ENCODE peak calls at places on chromosomes 4 and X, in six cellular contexts. F is heart left ventricle, T is AG08396, Y is NCI-H2081 treated with DMSO at 0.1 percent for 48 hours, G is ACHN, L is NCI-H1105 treated with DMSO at 0.1 percent for 48 hours. O is an unnamed sample.

GRCh38 chr4:107862658-107863057 is 37.9 kb downstream of the SGMS2 start:
- DNase-seq in F (no peak), G (peak), L (no peak), T (no peak), Y (no peak), O (no peak)

GRCh38 chr4:43132010-43132582 is 239.6 kb downstream of the GRXCR1 start:
- DNase-seq in T (peak), G (peak), Y (peak), F (peak), L (peak), O (no peak)

GRCh38 chr4:103451341-103451740 is 253.2 kb upstream of the CENPE start:
- DNase-seq in F (no peak), L (no peak), T (no peak), Y (no peak), G (no peak), O (no peak)

GRCh38 chrX:154074199-154074598 is 23.3 kb downstream of the MECP2 start:
- DNase-seq in T (peak), Y (no peak), L (no peak), G (peak), F (no peak), O (no peak)

GRCh38 chr4:135917016-135917415 is 1615.3 kb downstream of the PCDH18 start:
- DNase-seq in L (no peak), F (no peak), Y (no peak), G (no peak), T (no peak), O (no peak)

GRCh38 chr4:22410645-22411247 is 105.1 kb downstream of the ADGRA3 start:
- DNase-seq in Y (peak), F (no peak), G (peak), L (peak), T (no peak), O (no peak)

GRCh38 chr4:139666735-139667266 is 1.2 kb downstream of the MGST2 start:
- DNase-seq in T (peak), L (peak), Y (peak), G (no peak), F (peak), O (peak)

GRCh38 chr4:130395871-130396270 is 1299.9 kb downstream of the C4orf33 start:
- DNase-seq in L (no peak), F (no peak), G (no peak), Y (no peak), T (peak), O (no peak)

GRCh38 chr4:83603130-83603529 is 67.2 kb downstream of the GPAT3 start:
- DNase-seq in T (no peak), Y (no peak), L (no peak), G (no peak), F (no peak), O (no peak)

GRCh38 chr4:38062088-38062893 is 102.1 kb downstream of the PTTG2 start:
- DNase-seq in T (peak), L (peak), Y (no peak), F (peak), G (peak), O (peak)

GRCh38 chr4:6374575-6374974 is 97.8 kb downstream of the PPP2R2C start:
- DNase-seq in Y (no peak), G (no peak), F (no peak), T (no peak), L (no peak), O (no peak)

GRCh38 chr4:125303821-125304220 is 10.9 kb upstream of the FAT4 start:
- DNase-seq in T (no peak), L (no peak), F (no peak), G (no peak), Y (no peak), O (no peak)

GRCh38 chrX:108044554-108045256 is at the start of gene VSIG1:
- DNase-seq in Y (no peak), G (no peak), L (no peak), F (no peak), T (no peak), O (no peak)

GRCh38 chrX:132169554-132169953 is 41.7 kb upstream of the FRMD7 start:
- DNase-seq in T (no peak), L (peak), G (no peak), Y (peak), F (no peak), O (no peak)

O was measured in NCI-H1436 treated with DMSO at 0.1 percent for 48 hours.